ENCODE peak calls at places on chromosomes 2 and 18, in nine cellular contexts. O is SK-N-SH, X is stomach, R is endothelial cell of umbilical vein, I is suprapubic skin, B is Panc1, H is H1, J is GM23338, Y is spleen. U is an unnamed sample.

GRCh38 chr2:24828641-24829040 is 35.4 kb downstream of the CENPO start:
- DNase-seq in B (no peak), I (peak; percentile 69), J (no peak), R (no peak), H (no peak), Y (peak; percentile 32), X (no peak), O (peak; percentile 36), U (no peak)

GRCh38 chr18:58455318-58455950 is 173.5 kb downstream of the ALPK2 start:
- DNase-seq in Y (no peak), I (no peak), J (no peak), O (no peak), R (no peak), X (peak; percentile 52), H (no peak), B (no peak), U (no peak)

GRCh38 chr2:46066116-46066515 is 231.1 kb upstream of the EPAS1 start:
- DNase-seq in X (no peak), O (no peak), Y (no peak), H (no peak), B (no peak), J (no peak), R (no peak), I (no peak), U (no peak)

GRCh38 chr18:3541549-3542386 is 91.8 kb downstream of the TGIF1 start:
- DNase-seq in X (no peak), Y (no peak), H (no peak), R (no peak), B (no peak), I (no peak), J (no peak), O (no peak), U (no peak)

GRCh38 chr2:24894750-24895149 is 25.3 kb downstream of the ADCY3 start:
- DNase-seq in H (no peak), B (no peak), Y (no peak), I (no peak), J (no peak), O (no peak), X (no peak), R (no peak), U (no peak)

GRCh38 chr18:8117008-8117376 is 492.2 kb upstream of the RAB12 start:
- DNase-seq in B (no peak), O (no peak), J (no peak), R (no peak), H (no peak), I (no peak), Y (no peak), X (no peak), U (no peak)

GRCh38 chr2:100978582-100979051 is 23.5 kb upstream of the RPL31 start:
- DNase-seq in O (no peak), Y (no peak), X (no peak), J (no peak), I (no peak), H (no peak), B (no peak), R (peak; percentile 84), U (peak; percentile 20)

GRCh38 chr2:45342-46130 is 769 bp downstream of the FAM110C start:
- DNase-seq in R (no peak), H (peak; percentile 61), Y (no peak), I (no peak), B (no peak), X (no peak), O (peak; percentile 30), J (peak; percentile 37), U (peak; percentile 42)

GRCh38 chr2:18445412-18446320 is 114.8 kb downstream of the RDH14 start:
- DNase-seq in B (no peak), I (no peak), O (no peak), H (no peak), J (no peak), R (no peak), Y (no peak), X (no peak), U (no peak)

GRCh38 chr2:235005603-235006259 is 53.9 kb downstream of the SH3BP4 start:
- DNase-seq in R (peak; percentile 75), O (peak; percentile 70), J (peak; percentile 83), B (no peak), I (no peak), H (peak; percentile 77), X (peak; percentile 88), Y (no peak), U (peak; percentile 66)

GRCh38 chr2:8848328-8849100 is 11.1 kb upstream of the KIDINS220 start:
- DNase-seq in B (no peak), O (no peak), I (no peak), Y (no peak), R (no peak), J (no peak), X (no peak), H (no peak), U (no peak)

GRCh38 chr2:85606116-85606455 is 3.6 kb upstream of the TMEM150A start:
- DNase-seq in H (no peak), I (no peak), O (no peak), Y (no peak), R (no peak), B (no peak), X (no peak), J (no peak), U (no peak)

DNA sequence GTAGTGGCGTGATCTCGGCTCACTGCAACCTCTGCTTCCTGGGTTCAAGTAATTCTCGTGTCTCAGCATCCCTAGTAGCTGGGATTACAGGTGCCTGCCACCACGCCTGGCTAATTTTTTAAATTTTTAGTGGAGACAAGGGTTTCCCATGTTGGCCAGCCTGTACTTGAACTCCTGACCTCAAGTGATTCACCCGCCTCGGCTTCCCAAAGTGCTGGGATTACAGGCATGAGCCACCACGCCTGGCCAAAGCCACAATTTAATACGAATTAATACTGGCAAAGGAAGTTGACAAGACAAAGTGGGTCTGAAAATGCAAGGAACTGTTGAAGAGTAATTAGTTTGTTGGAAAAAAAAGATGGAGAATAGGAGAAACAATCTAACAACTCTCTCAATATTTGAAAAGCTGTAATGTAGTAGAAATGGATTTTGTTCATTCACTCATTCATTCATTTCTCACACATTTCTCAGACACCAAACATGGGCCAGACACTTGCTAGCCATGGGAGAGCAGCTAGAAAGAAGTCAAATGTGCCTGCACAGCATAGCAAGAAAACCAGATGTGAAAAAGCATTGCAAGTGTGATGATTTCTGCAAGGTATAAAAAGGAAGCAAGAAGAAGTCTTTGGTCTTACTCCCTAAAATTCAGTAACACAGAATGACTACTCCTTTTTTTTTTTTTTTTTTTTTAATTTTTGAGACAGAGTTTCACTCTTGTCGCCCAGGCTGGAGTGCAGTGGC is 39.4 kb upstream of the ATL2 start:
- DNase-seq in I (no peak), O (no peak), J (no peak), R (no peak), Y (no peak), B (no peak), H (no peak), X (no peak), U (no peak)
- H3K4me1 ChIP-seq in I (peaks cover 28% of the 10 kb centered on the region), O (no peaks in the 10 kb centered on the region), J (no peaks in the 10 kb centered on the region), R (no peaks in the 10 kb centered on the region), Y (no peaks in the 10 kb centered on the region), B (no peaks in the 10 kb centered on the region), H (no peaks in the 10 kb centered on the region), X (peaks cover 21% of the 10 kb centered on the region), U (peaks cover 6% of the 10 kb centered on the region)

GRCh38 chr2:230221533-230221932 is 1.7 kb upstream of the SP110 start:
- DNase-seq in O (no peak), I (no peak), X (no peak), B (no peak), J (no peak), Y (no peak), H (no peak), R (no peak), U (no peak)

GRCh38 chr2:230220347-230220969 is 674 bp upstream of the SP110 start:
- DNase-seq in I (no peak), O (no peak), B (no peak), J (no peak), R (no peak), X (no peak), H (no peak), Y (no peak), U (no peak)

GRCh38 chr2:230218411-230218810 is 1.4 kb downstream of the SP110 start:
- DNase-seq in R (no peak), B (no peak), H (no peak), Y (no peak), I (no peak), J (no peak), X (no peak), O (no peak), U (no peak)

GRCh38 chr2:230217424-230217823 is 2.4 kb downstream of the SP110 start:
- DNase-seq in X (no peak), B (no peak), R (no peak), H (no peak), O (no peak), J (no peak), I (no peak), Y (no peak), U (no peak)

GRCh38 chr2:230219419-230220331 is at the start of gene SP110:
- DNase-seq in H (peak; percentile 73), B (peak; percentile 56), R (peak; percentile 81), J (peak; percentile 81), Y (peak; percentile 93), I (peak; percentile 87), O (peak; percentile 26), X (peak; percentile 88), U (peak; percentile 86)
- TF ChIP-seq POLR2AphosphoS5 in H (no peak), B (peak; percentile 64), R (no peak), J (no peak), Y (peak; percentile 92), I (peak; percentile 67), O (peak; percentile 79), X (peak; percentile 46), U (peak; percentile 13)

GRCh38 chr2:20617892-20618467 is 32.9 kb downstream of the HS1BP3 start:
- DNase-seq in I (peak; percentile 97), H (no peak), O (peak; percentile 82), Y (peak; percentile 90), R (peak; percentile 98), X (peak; percentile 98), J (no peak), B (peak; percentile 36), U (peak; percentile 92)
- H3K27ac ChIP-seq in I (peak overlapping the region; percentile 90), H (no peak overlapping the region), O (peak overlapping the region; percentile 67), Y (peak overlapping the region; percentile 68), R (peak overlapping the region; percentile 77), X (peak overlapping the region; percentile 89), J (no peak overlapping the region), B (peak overlapping the region; percentile 59), U (peak overlapping the region; percentile 90)

GRCh38 chr18:44588466-44588865 is 92.2 kb upstream of the SETBP1 start:
- DNase-seq in Y (no peak), H (no peak), B (no peak), X (no peak), O (no peak), R (no peak), J (no peak), I (no peak), U (no peak)

GRCh38 chr18:44586782-44587524 is 93.7 kb upstream of the SETBP1 start:
- DNase-seq in R (no peak), Y (no peak), X (no peak), B (no peak), I (no peak), H (no peak), J (no peak), O (peak; percentile 41), U (no peak)

GRCh38 chr18:44590976-44591375 is 89.7 kb upstream of the SETBP1 start:
- DNase-seq in I (no peak), B (no peak), R (no peak), J (no peak), Y (no peak), H (no peak), X (no peak), O (no peak), U (no peak)

GRCh38 chr18:44592639-44593038 is 88.0 kb upstream of the SETBP1 start:
- DNase-seq in B (no peak), I (no peak), R (no peak), O (no peak), H (no peak), X (no peak), Y (no peak), J (no peak), U (no peak)

GRCh38 chr18:44589709-44590108 is 91.0 kb upstream of the SETBP1 start:
- DNase-seq in J (no peak), H (no peak), O (no peak), Y (no peak), X (no peak), I (no peak), B (no peak), R (peak; percentile 91), U (no peak)
- H3K4me1 ChIP-seq in J (no peaks in the 10 kb centered on the region), H (no peaks in the 10 kb centered on the region), O (peaks cover 21% of the 10 kb centered on the region), Y (no peaks in the 10 kb centered on the region), X (peaks cover 17% of the 10 kb centered on the region), I (peaks cover 20% of the 10 kb centered on the region), B (no peaks in the 10 kb centered on the region), R (no peaks in the 10 kb centered on the region), U (peaks cover 2% of the 10 kb centered on the region)